ENCODE peak calls at places on chromosomes 13 and 19, in five cellular contexts. N, A, C, U and B are unnamed samples.

GRCh38 chr13:20814224-20814910 is 40.6 kb upstream of the EEF1AKMT1 start:
- DNase-seq in C (no peak), N (peak; percentile 56), U (peak; percentile 88), A (peak; percentile 95), B (no peak)

GRCh38 chr19:45161715-45162463 is 1.1 kb upstream of the NKPD1 start:
- DNase-seq in C (peak; percentile 84), A (peak; percentile 34), U (peak; percentile 75), N (no peak), B (peak; percentile 62)

GRCh38 chr13:43686557-43686956 is 100.2 kb downstream of the ENOX1 start:
- DNase-seq in A (peak; percentile 91), U (no peak), C (no peak), N (no peak), B (no peak)

GRCh38 chr13:60959427-60959826 is 456.2 kb downstream of the PCDH20 start:
- DNase-seq in N (no peak), C (no peak), A (no peak), U (no peak), B (no peak)

GRCh38 chr13:111115841-111116500 is 861 bp downstream of the ARHGEF7 start:
- DNase-seq in A (peak; percentile 71), U (no peak), N (no peak), C (peak; percentile 75), B (no peak)

GRCh38 chr19:48975947-48976847 is 11.1 kb downstream of the FTL start:
- DNase-seq in A (no peak), C (peak; percentile 71), N (no peak), U (peak; percentile 46), B (no peak)

GRCh38 chr13:34749046-34749445 is 193.0 kb upstream of the NBEA start:
- DNase-seq in U (no peak), N (no peak), C (no peak), A (no peak), B (no peak)

GRCh38 chr19:50702870-50703829 is 16.5 kb downstream of the SHANK1 start:
- DNase-seq in C (no peak), A (no peak), U (peak; percentile 57), N (no peak), B (no peak)

GRCh38 chr19:18508585-18508984 is 13.3 kb downstream of the ELL start:
- DNase-seq in A (no peak), U (no peak), C (no peak), N (no peak), B (no peak)

GRCh38 chr13:71079638-71080037 is 787.4 kb downstream of the DACH1 start:
- DNase-seq in U (no peak), N (no peak), A (peak; percentile 32), C (no peak), B (no peak)

GRCh38 chr19:18558202-18558555 is 509 bp downstream of the KXD1 start:
- DNase-seq in N (no peak), C (no peak), A (peak; percentile 9), U (no peak), B (no peak)

GRCh38 chr19:14369399-14370168 is 11.7 kb upstream of the ADGRE5 start:
- DNase-seq in C (no peak), A (peak; percentile 25), U (no peak), N (no peak), B (no peak)

GRCh38 chr13:64414381-64414780 is 2815.8 kb downstream of the PCDH9 start:
- DNase-seq in A (no peak), U (no peak), C (no peak), N (no peak), B (no peak)

GRCh38 chr13:77896536-77896935 is 22.1 kb downstream of the EDNRB start:
- DNase-seq in C (no peak), A (peak; percentile 51), N (no peak), U (no peak), B (no peak)

GRCh38 chr13:107284168-107284567 is 716.2 kb upstream of the ARGLU1 start:
- DNase-seq in C (no peak), U (no peak), A (peak; percentile 60), N (no peak), B (no peak)

GRCh38 chr13:73622375-73622774 is 511.8 kb downstream of the KLF12 start:
- DNase-seq in U (no peak), C (no peak), N (no peak), A (no peak), B (no peak)

GRCh38 chr19:30959011-30959410 is 390.2 kb downstream of the TSHZ3 start:
- DNase-seq in N (no peak), C (no peak), A (no peak), U (no peak), B (no peak)

GRCh38 chr19:39765091-39766076 is 13.3 kb upstream of the LEUTX start:
- DNase-seq in N (peak; percentile 44), A (peak; percentile 29), C (peak; percentile 83), U (peak; percentile 44), B (peak; percentile 31)

GRCh38 chr19:45249261-45250033 is 1.6 kb upstream of the MARK4 start:
- DNase-seq in U (no peak), A (no peak), N (no peak), C (no peak), B (no peak)

GRCh38 chr13:98143601-98144500 is 957 bp downstream of the FARP1 start:
- DNase-seq in A (peak; percentile 53), N (peak; percentile 24), U (no peak), C (peak; percentile 63), B (no peak)

GRCh38 chr13:95254341-95254740 is 46.9 kb downstream of the ABCC4 start:
- DNase-seq in A (no peak), U (no peak), C (no peak), N (no peak), B (no peak)

GRCh38 chr19:4081441-4082129 is 14.9 kb upstream of the ZBTB7A start:
- DNase-seq in C (no peak), U (no peak), A (no peak), N (peak; percentile 54), B (no peak)

GRCh38 chr19:31340059-31341025 is 8.9 kb downstream of the TSHZ3 start:
- DNase-seq in N (no peak), A (peak; percentile 78), U (no peak), C (no peak), B (no peak)

GRCh38 chr13:30049692-30050091 is 199.3 kb upstream of the UBL3 start:
- DNase-seq in U (no peak), C (no peak), A (no peak), N (no peak), B (no peak)

GRCh38 chr13:99984463-99985242 is 3.1 kb downstream of the ZIC2 start:
- DNase-seq in A (peak; percentile 32), U (peak; percentile 44), C (peak; percentile 65), N (no peak), B (peak; percentile 15)

GRCh38 chr19:18867751-18868150 is 28.2 kb downstream of the CERS1 start:
- DNase-seq in U (no peak), C (no peak), N (no peak), A (no peak), B (no peak)

GRCh38 chr19:38391911-38392464 is 3.5 kb downstream of the SPRED3 start:
- DNase-seq in N (no peak), A (no peak), C (no peak), U (no peak), B (no peak)

GRCh38 chr13:40064723-40065122 is 409.3 kb downstream of the COG6 start:
- DNase-seq in N (no peak), C (no peak), A (peak; percentile 66), U (no peak), B (no peak)

GRCh38 chr13:108322206-108322824 is 52.8 kb downstream of the TNFSF13B start:
- DNase-seq in N (no peak), U (no peak), A (peak; percentile 47), C (peak; percentile 64), B (no peak)

GRCh38 chr13:109100705-109101104 is 471.3 kb downstream of the MYO16 start:
- DNase-seq in A (no peak), U (no peak), N (no peak), C (no peak), B (no peak)

GRCh38 chr13:111556496-111556895 is 236.1 kb downstream of the TEX29 start:
- DNase-seq in N (no peak), C (no peak), U (no peak), A (no peak), B (no peak)

GRCh38 chr13:114119196-114119595 is 13.2 kb downstream of the RASA3 start:
- DNase-seq in A (peak; percentile 91), N (no peak), U (no peak), C (peak; percentile 77), B (no peak)

GRCh38 chr13:89380101-89380500 is 1708.9 kb downstream of the SLITRK5 start:
- DNase-seq in A (no peak), C (no peak), U (no peak), N (peak; percentile 36), B (no peak)

GRCh38 chr13:50919291-50919690 is 9.7 kb downstream of the RNASEH2B start:
- DNase-seq in C (no peak), U (no peak), A (no peak), N (no peak), B (no peak)

GRCh38 chr13:93361703-93362102 is 135.1 kb downstream of the GPC6 start:
- DNase-seq in A (no peak), N (no peak), C (no peak), U (no peak), B (no peak)

GRCh38 chr13:98509271-98510155 is 67.4 kb downstream of the STK24 start:
- DNase-seq in C (no peak), U (no peak), N (peak; percentile 78), A (peak; percentile 90), B (no peak)

DNA sequence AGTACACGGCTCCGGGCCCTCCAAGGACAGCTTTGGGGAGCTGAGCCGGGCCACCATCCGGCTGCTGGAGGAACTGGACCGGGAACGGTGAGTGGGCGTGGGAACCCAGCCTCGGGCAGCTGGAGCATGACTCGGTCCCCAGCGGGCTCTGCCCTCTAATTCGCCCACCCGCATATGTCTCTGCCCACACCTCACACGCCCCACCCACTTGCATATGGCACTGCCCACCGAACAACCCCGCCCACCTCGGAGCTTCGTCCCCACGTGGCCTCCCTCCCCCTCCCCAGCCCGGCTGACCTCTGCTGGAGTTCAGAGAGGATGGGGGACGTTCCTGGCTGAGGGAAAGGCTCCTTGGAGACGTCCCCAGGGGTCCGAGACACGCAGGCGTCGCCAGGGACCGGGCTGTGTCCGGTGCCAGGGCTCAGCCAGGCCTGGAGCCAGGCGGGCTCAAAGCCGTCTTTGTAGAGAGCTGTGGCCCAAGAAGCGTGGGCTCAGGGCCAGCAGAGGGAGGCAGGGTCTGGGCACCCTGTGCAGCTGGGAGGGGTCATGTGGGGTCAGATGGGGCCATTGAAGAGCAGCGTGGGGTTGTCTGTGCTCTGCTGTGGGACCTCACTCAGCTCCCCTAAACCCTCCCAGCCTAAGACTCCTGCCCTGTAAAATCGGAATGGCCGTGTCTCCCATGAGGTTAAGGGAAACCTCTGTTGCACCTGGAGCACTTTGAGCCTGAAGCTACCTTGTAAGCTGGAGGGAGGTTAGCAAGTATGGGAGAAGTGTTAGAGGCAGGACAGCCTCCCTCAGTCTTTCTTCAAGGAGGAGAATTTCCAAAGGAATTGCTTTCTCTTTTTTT is 3.8 kb downstream of the APC2 start:
- DNase-seq in C (peak; percentile 53), U (peak; percentile 75), A (no peak), N (no peak), B (no peak)
- TF ChIP-seq CTCF in C (no peak), U (no peak), A (no peak), N (no peak), B (no peak)

GRCh38 chr19:9881720-9882119 is 46.6 kb downstream of the PIN1 start:
- DNase-seq in C (no peak), A (no peak), U (peak; percentile 94), N (peak; percentile 75), B (no peak)
- TF ChIP-seq CTCF in C (no peak), A (no peak), U (no peak), N (no peak), B (no peak)

GRCh38 chr13:101757446-101758039 is 305.1 kb downstream of the ITGBL1 start:
- DNase-seq in U (no peak), N (no peak), A (peak; percentile 63), C (peak; percentile 9), B (no peak)
- TF ChIP-seq CTCF in U (peak; percentile 48), N (peak; percentile 27), A (peak; percentile 54), C (peak; percentile 61), B (peak; percentile 63)

GRCh38 chr13:37602743-37603381 is 4.3 kb upstream of the POSTN start:
- DNase-seq in A (peak; percentile 60), N (no peak), U (no peak), C (no peak), B (no peak)
- TF ChIP-seq CTCF in A (peak; percentile 49), N (peak; percentile 23), U (no peak), C (peak; percentile 66), B (peak; percentile 62)